ENCODE peak calls at places on chromosomes 13 and 19, in eight cellular contexts. Z, B, W, L, T, X, E and M are unnamed samples. For H3K4me1, the result is how much of the 10 kb centered on the place peaks cover.

GRCh38 chr19:49677232-49677881 is at the start of gene PRMT1:
- DNase-seq in Z (peak), B (no peak), W (no peak), L (peak), T (no peak), X (peak), E (no peak), M (no peak)

GRCh38 chr19:55687281-55688172 is 12.5 kb downstream of the EPN1 start:
- DNase-seq in Z (peak), B (no peak), W (no peak), L (peak), T (no peak), X (no peak), E (peak), M (no peak)

GRCh38 chr13:39202746-39203145 is 164.5 kb downstream of the NHLRC3 start:
- DNase-seq in Z (no peak), B (no peak), W (no peak), L (no peak), T (no peak), X (no peak), E (no peak), M (no peak)

GRCh38 chr19:57566396-57567256 is 7.0 kb upstream of the ZNF550 start:
- DNase-seq in Z (no peak), B (peak), W (peak), L (no peak), T (peak), X (no peak), E (no peak), M (no peak)

GRCh38 chr13:30045916-30046704 is 195.7 kb upstream of the UBL3 start:
- DNase-seq in Z (no peak), B (peak), W (no peak), L (no peak), T (no peak), X (no peak), E (no peak), M (no peak)

GRCh38 chr19:54875506-54875905 is 1.5 kb downstream of the FCAR start:
- DNase-seq in Z (no peak), B (no peak), W (no peak), L (no peak), T (no peak), X (no peak), E (no peak), M (no peak)

GRCh38 chr13:96082640-96083039 is 7.3 kb upstream of the HS6ST3 start:
- DNase-seq in Z (no peak), B (no peak), W (no peak), L (no peak), T (no peak), X (no peak), E (no peak), M (no peak)

GRCh38 chr19:51742736-51743288 is 8.9 kb downstream of the FPR1 start:
- DNase-seq in Z (no peak), B (no peak), W (no peak), L (no peak), T (no peak), X (no peak), E (no peak), M (no peak)

GRCh38 chr13:82758056-82758455 is 1124.2 kb downstream of the SLITRK1 start:
- DNase-seq in Z (no peak), B (peak), W (peak), L (no peak), T (peak), X (no peak), E (no peak), M (peak)

GRCh38 chr13:72757792-72758535 is 23.7 kb downstream of the DIS3 start:
- DNase-seq in Z (no peak), B (peak), W (no peak), L (no peak), T (no peak), X (no peak), E (no peak), M (no peak)

GRCh38 chr19:3613765-3614661 is 7.3 kb upstream of the TBXA2R start:
- DNase-seq in Z (no peak), B (no peak), W (no peak), L (peak), T (no peak), X (no peak), E (no peak), M (no peak)

GRCh38 chr19:55247621-55248099 is 11.2 kb downstream of the PPP6R1 start:
- DNase-seq in Z (peak), B (no peak), W (no peak), L (no peak), T (no peak), X (no peak), E (peak), M (no peak)

GRCh38 chr13:48942131-48942530 is 33.6 kb upstream of the FNDC3A start:
- DNase-seq in Z (no peak), B (peak), W (no peak), L (no peak), T (no peak), X (no peak), E (no peak), M (no peak)

GRCh38 chr19:49475995-49476880 is 2.2 kb downstream of the FLT3LG start:
- DNase-seq in Z (no peak), B (no peak), W (peak), L (peak), T (peak), X (peak), E (no peak), M (peak)

GRCh38 chr13:78595458-78595818 is 7.9 kb downstream of the POU4F1 start:
- DNase-seq in Z (no peak), B (no peak), W (peak), L (no peak), T (peak), X (no peak), E (no peak), M (no peak)

GRCh38 chr13:111395511-111396393 is 75.3 kb downstream of the TEX29 start:
- DNase-seq in Z (no peak), B (no peak), W (no peak), L (no peak), T (peak), X (no peak), E (no peak), M (no peak)

GRCh38 chr19:32227561-32228165 is 117.7 kb upstream of the ZNF507 start:
- DNase-seq in Z (no peak), B (no peak), W (no peak), L (no peak), T (peak), X (no peak), E (no peak), M (peak)

GRCh38 chr13:19695829-19696228 is 62.4 kb downstream of the MPHOSPH8 start:
- DNase-seq in Z (no peak), B (no peak), W (peak), L (no peak), T (no peak), X (no peak), E (no peak), M (no peak)

GRCh38 chr13:23628765-23629565 is 58.8 kb downstream of the TNFRSF19 start:
- DNase-seq in Z (no peak), B (no peak), W (no peak), L (no peak), T (no peak), X (no peak), E (no peak), M (no peak)

GRCh38 chr19:37572203-37572602 is 22.4 kb downstream of the ZNF571 start:
- DNase-seq in Z (no peak), B (peak), W (no peak), L (no peak), T (no peak), X (no peak), E (no peak), M (no peak)

GRCh38 chr19:29623726-29624488 is 17.8 kb downstream of the POP4 start:
- DNase-seq in Z (peak), B (no peak), W (no peak), L (no peak), T (no peak), X (no peak), E (peak), M (no peak)

GRCh38 chr19:30557927-30558557 is 185.9 kb downstream of the ZNF536 start:
- DNase-seq in Z (no peak), B (no peak), W (no peak), L (no peak), T (peak), X (no peak), E (no peak), M (peak)

GRCh38 chr13:109159650-109160309 is 530.4 kb downstream of the MYO16 start:
- DNase-seq in Z (no peak), B (no peak), W (no peak), L (no peak), T (peak), X (no peak), E (no peak), M (no peak)

GRCh38 chr19:27746691-27747380 is 1466.1 kb downstream of the UQCRFS1 start:
- DNase-seq in Z (peak), B (peak), W (peak), L (peak), T (peak), X (no peak), E (no peak), M (peak)

GRCh38 chr19:4557971-4558941 is 1.2 kb downstream of the SEMA6B start:
- DNase-seq in Z (peak), B (no peak), W (peak), L (peak), T (peak), X (peak), E (no peak), M (no peak)

GRCh38 chr19:35320285-35320706 is 8.7 kb upstream of the CD22 start:
- DNase-seq in Z (no peak), B (no peak), W (no peak), L (no peak), T (no peak), X (no peak), E (no peak), M (no peak)
- H3K4me1 ChIP-seq in Z (under half), B (under half), W (under half), L (under half), T (under half), X (under half), E (under half), M (under half)

GRCh38 chr13:74248477-74248876 is 114.3 kb upstream of the KLF12 start:
- DNase-seq in Z (no peak), B (no peak), W (no peak), L (no peak), T (no peak), X (no peak), E (no peak), M (no peak)
- H3K4me3 ChIP-seq in Z (no peak), B (no peak), W (no peak), L (no peak), T (no peak), X (peak), E (no peak), M (no peak)

DNA sequence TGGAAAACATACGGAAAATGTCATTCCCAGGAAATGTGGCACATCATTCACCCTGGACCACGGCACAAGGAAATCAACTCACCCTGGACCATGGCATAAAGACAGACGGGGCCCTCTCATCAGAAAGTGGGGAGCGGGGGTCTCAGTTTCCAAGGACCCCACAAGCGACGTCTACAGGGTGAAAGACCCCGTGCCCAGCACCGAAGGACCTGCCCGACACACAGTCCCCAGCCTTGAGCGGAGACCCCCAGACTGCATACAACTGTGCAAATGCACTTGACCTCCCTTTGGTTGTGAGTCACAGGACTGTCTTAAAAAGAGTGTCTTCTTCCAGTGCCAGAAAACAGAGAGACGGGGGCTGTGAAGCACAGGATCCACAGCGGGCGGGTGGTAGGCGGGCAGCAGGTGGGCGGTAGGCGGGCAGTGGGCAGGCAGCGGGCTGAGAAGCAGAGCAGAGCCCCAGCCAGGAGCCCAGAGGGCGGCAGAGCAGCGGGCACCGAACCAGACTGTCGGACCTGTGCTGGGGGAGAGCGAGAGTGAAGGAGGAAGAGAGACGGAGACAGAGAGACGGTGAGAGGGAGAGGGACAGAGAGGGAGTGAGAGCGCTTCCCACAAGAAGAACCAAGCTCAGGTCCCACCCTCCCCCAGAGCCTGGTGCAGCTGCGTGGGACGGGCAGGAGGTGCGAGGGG is 30.4 kb downstream of the RASA3 start:
- DNase-seq in Z (peak), B (no peak), W (no peak), L (peak), T (peak), X (no peak), E (peak), M (no peak)
- H3K4me1 ChIP-seq in Z (under half), B (under half), W (under half), L (under half), T (under half), X (half or more), E (under half), M (under half)

DNA sequence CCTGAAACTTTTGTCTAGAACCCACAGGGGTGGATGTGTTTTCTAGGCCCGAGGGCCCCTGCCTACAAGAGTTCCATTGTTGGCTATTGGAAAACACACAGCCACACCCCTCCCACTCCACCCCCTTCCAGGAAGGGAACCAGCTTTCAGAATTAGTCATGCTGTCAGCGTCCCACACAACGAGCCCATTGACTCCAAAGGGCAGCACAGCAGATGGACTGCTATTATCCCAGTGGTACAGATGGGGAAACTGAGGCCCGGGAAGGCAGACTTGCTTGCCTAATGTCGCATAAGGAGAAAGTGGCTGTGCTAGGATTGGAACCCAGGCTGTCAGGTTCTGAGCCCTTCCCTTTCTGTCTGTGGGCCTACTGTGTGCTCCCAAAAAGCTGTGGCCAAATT is 8.1 kb upstream of the FXYD3 start:
- DNase-seq in Z (peak), B (no peak), W (no peak), L (no peak), T (no peak), X (no peak), E (no peak), M (no peak)
- H3K4me3 ChIP-seq in Z (no peak), B (no peak), W (no peak), L (no peak), T (no peak), X (no peak), E (no peak), M (no peak)

GRCh38 chr13:110364081-110364480 is 57.0 kb downstream of the COL4A2 start:
- DNase-seq in Z (no peak), B (no peak), W (no peak), L (no peak), T (no peak), X (no peak), E (no peak), M (no peak)

GRCh38 chr13:110368408-110368807 is 61.3 kb downstream of the COL4A2 start:
- DNase-seq in Z (no peak), B (peak), W (no peak), L (no peak), T (no peak), X (no peak), E (no peak), M (no peak)

GRCh38 chr13:110365876-110366275 is 58.8 kb downstream of the COL4A2 start:
- DNase-seq in Z (no peak), B (no peak), W (no peak), L (no peak), T (no peak), X (no peak), E (no peak), M (no peak)

GRCh38 chr13:110367620-110368019 is 60.5 kb downstream of the COL4A2 start:
- DNase-seq in Z (no peak), B (no peak), W (no peak), L (no peak), T (no peak), X (no peak), E (no peak), M (no peak)

DNA sequence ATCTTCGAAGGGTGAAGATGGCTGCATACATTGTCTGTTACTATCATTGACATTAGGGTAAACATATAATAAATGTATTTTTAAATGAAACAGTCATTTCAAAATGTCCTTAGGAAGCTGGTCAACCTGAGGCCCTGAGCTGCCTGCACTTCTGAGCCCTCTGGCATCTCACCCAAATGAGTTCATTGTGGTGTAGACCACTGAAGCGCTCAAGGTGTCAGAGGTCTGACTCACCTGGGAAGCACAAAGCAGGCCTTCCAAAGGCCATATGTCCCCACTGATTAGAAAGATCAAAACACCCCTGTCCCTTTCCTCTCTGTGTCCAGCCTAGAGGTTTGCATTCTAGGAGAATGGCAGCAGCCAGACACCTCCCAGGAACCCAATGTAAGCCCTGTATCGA is 59.6 kb downstream of the COL4A2 start:
- DNase-seq in Z (no peak), B (no peak), W (no peak), L (no peak), T (no peak), X (no peak), E (no peak), M (no peak)
- H3K4me1 ChIP-seq in Z (under half), B (under half), W (under half), L (under half), T (under half), X (under half), E (under half), M (under half)

DNA sequence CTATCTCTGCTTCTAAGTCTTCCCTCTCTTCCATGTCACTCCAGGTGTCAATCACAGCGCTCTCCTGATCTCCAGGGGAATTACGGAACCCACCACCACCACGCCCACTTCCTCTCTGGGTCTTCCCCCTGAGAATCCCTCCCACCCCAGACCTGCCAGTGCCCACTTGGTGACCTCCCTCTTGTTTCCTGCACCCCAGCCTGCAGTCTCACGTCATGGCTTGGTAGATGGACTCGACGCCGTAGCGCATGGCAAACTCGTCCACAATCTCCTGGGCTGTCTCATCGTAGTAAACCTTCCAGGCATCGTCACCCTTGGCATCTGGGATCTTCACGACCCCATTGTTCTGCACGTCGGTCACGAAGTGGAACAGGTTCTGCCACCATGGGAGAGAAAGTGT is 47.0 kb downstream of the UNC13A start:
- DNase-seq in Z (no peak), B (no peak), W (no peak), L (no peak), T (no peak), X (no peak), E (peak), M (no peak)
- H3K4me3 ChIP-seq in Z (no peak), B (no peak), W (no peak), L (no peak), T (no peak), X (no peak), E (no peak), M (no peak)

DNA sequence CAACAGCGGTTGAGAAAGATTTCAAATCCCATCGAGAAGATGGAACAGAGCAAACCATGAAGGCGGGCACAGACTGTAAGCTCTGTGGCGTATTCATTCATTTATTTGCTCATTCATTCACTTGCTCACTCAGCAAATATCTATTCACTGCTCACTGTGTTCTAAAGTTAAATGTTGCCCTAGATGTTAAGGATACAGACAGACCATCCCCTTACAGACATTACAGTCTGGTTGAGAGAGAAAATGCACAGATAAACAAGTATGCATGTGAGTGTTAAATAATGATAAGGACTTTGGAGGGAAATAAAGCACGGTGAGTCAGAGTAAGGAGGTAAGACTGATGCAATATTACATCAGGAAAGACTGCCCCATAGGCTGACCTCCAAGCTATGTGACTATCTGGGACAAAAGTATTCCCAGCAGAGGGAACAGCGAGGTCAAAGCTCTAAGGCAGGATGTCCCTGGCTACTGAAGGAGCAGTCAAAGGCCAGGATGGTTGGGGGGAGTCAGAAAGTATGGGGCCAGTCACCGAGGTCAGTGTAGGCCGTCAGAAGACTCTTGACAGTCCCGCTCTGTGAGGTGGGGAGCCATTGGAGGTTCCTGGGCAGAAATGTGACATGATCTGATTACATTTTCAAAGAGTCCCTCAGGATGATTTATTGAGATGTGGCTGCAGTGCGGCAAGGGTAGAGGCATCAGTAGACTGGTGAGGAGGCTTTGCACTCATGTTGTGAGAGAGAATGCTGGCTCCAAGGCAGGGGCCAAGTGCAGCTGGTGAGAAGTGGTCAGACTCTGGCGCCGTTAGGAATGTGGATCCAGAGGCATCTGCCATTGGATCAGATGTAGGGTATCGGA is 37.9 kb downstream of the MBNL2 start:
- DNase-seq in Z (no peak), B (peak), W (no peak), L (no peak), T (no peak), X (no peak), E (no peak), M (no peak)
- H3K4me1 ChIP-seq in Z (half or more), B (under half), W (under half), L (under half), T (under half), X (under half), E (half or more), M (under half)

GRCh38 chr13:66348745-66349720 is 881.1 kb downstream of the PCDH9 start:
- DNase-seq in Z (no peak), B (no peak), W (no peak), L (no peak), T (no peak), X (no peak), E (no peak), M (no peak)
- H3K4me3 ChIP-seq in Z (no peak), B (no peak), W (no peak), L (no peak), T (no peak), X (no peak), E (no peak), M (no peak)

GRCh38 chr19:17114414-17114831 is 38.8 kb downstream of the MYO9B start:
- DNase-seq in Z (no peak), B (peak), W (peak), L (no peak), T (peak), X (no peak), E (no peak), M (no peak)
- H3K4me1 ChIP-seq in Z (under half), B (under half), W (under half), L (under half), T (under half), X (under half), E (under half), M (under half)